ENCODE peak calls at places on chromosomes 12 and 14, in ten cellular contexts. S, T, P, H, A, K, Q, V, J and O are unnamed samples.
A peak's percentile ranks its signal among the peaks of the same experiment; 100 is the strongest.

GRCh38 chr14:74962493-74962892 is 7.1 kb upstream of the PGF start:
- ATAC-seq in H (no peak), S (no peak), K (peak; percentile 81), V (no peak), J (peak; percentile 41), T (no peak), Q (no peak), P (no peak), A (no peak), O (no peak)

GRCh38 chr14:105818712-105819005 is 292.3 kb downstream of the TMEM121 start:
- ATAC-seq in V (no peak), T (no peak), P (no peak), A (no peak), S (no peak), J (no peak), Q (no peak), H (no peak), K (no peak), O (no peak)

GRCh38 chr12:111204684-111205305 is 164.1 kb downstream of the PHETA1 start:
- ATAC-seq in V (no peak), Q (no peak), P (no peak), J (no peak), S (no peak), K (no peak), A (no peak), H (peak; percentile 88), T (no peak), O (no peak)

GRCh38 chr14:100391777-100392176 is 68.6 kb downstream of the SLC25A47 start:
- ATAC-seq in H (no peak), V (no peak), S (no peak), P (peak; percentile 77), K (no peak), Q (no peak), J (no peak), A (no peak), T (no peak), O (no peak)

GRCh38 chr12:8905546-8905945 is 8.8 kb upstream of the PHC1 start:
- ATAC-seq in H (no peak), A (no peak), K (no peak), J (peak; percentile 59), S (no peak), T (no peak), P (no peak), Q (no peak), V (no peak), O (peak; percentile 66)

GRCh38 chr12:123967121-123967586 is 5.5 kb downstream of the CCDC92 start:
- ATAC-seq in A (no peak), P (no peak), V (no peak), J (no peak), K (no peak), T (no peak), Q (no peak), S (no peak), H (no peak), O (no peak)

GRCh38 chr12:131093971-131094830 is 140.5 kb downstream of the ADGRD1 start:
- ATAC-seq in S (no peak), H (no peak), Q (no peak), P (no peak), V (no peak), J (no peak), K (no peak), A (no peak), T (no peak), O (no peak)

GRCh38 chr14:35944847-35945246 is 118.7 kb downstream of the BRMS1L start:
- ATAC-seq in T (no peak), V (no peak), Q (peak; percentile 100), A (no peak), H (no peak), K (no peak), S (peak; percentile 63), P (no peak), J (no peak), O (no peak)

GRCh38 chr12:89529738-89530137 is 3.9 kb upstream of the POC1B start:
- ATAC-seq in H (no peak), V (peak; percentile 33), Q (no peak), J (no peak), S (peak; percentile 14), P (peak; percentile 44), A (no peak), K (peak; percentile 58), T (no peak), O (no peak)

GRCh38 chr14:96051642-96052540 is 12.7 kb downstream of the C14orf132 start:
- ATAC-seq in Q (peak; percentile 85), K (no peak), T (no peak), V (no peak), P (no peak), H (no peak), J (no peak), S (no peak), A (no peak), O (no peak)

GRCh38 chr12:39603065-39603464 is 16.5 kb downstream of the ABCD2 start:
- ATAC-seq in T (no peak), Q (no peak), J (no peak), P (no peak), S (no peak), H (no peak), K (no peak), V (no peak), A (no peak), O (no peak)

GRCh38 chr12:68455676-68456345 is 123.6 kb upstream of the MDM1 start:
- ATAC-seq in S (no peak), V (no peak), Q (no peak), A (peak; percentile 13), J (no peak), K (no peak), T (no peak), P (no peak), H (no peak), O (no peak)

GRCh38 chr12:117506333-117506732 is 144.9 kb upstream of the NOS1 start:
- ATAC-seq in S (no peak), P (no peak), H (no peak), Q (no peak), A (no peak), V (no peak), T (no peak), K (no peak), J (no peak), O (no peak)

GRCh38 chr12:46131729-46132128 is 137.1 kb downstream of the SLC38A1 start:
- ATAC-seq in Q (peak; percentile 100), K (no peak), A (no peak), J (no peak), P (no peak), H (peak; percentile 66), T (no peak), V (no peak), S (peak; percentile 82), O (no peak)

GRCh38 chr14:58912799-58913432 is 275.2 kb downstream of the DACT1 start:
- ATAC-seq in V (no peak), J (peak; percentile 67), H (no peak), Q (no peak), P (peak; percentile 69), A (no peak), K (no peak), S (peak; percentile 95), T (no peak), O (no peak)

GRCh38 chr14:22929104-22929847 is at the start of gene PRMT5:
- ATAC-seq in T (peak; percentile 99), P (peak; percentile 97), H (peak; percentile 98), K (peak; percentile 97), J (peak; percentile 98), S (peak; percentile 90), V (peak; percentile 96), Q (peak; percentile 91), A (peak; percentile 93), O (peak; percentile 99)

GRCh38 chr14:61560323-61560722 is 135.0 kb upstream of the HIF1A start:
- ATAC-seq in P (no peak), T (no peak), V (no peak), Q (no peak), A (peak; percentile 50), H (no peak), S (peak; percentile 1), K (no peak), J (no peak), O (no peak)

GRCh38 chr14:88515499-88516221 is 39.1 kb downstream of the PTPN21 start:
- ATAC-seq in H (no peak), S (no peak), V (no peak), K (no peak), P (no peak), Q (no peak), T (no peak), J (no peak), A (no peak), O (no peak)

GRCh38 chr12:63978519-63978918 is 134.0 kb downstream of the SRGAP1 start:
- ATAC-seq in K (no peak), V (no peak), P (peak; percentile 50), J (no peak), A (no peak), S (peak; percentile 79), T (no peak), Q (peak; percentile 71), H (no peak), O (no peak)

GRCh38 chr14:104856869-104857860 is 7.9 kb upstream of the CEP170B start:
- ATAC-seq in S (no peak), K (no peak), T (no peak), P (no peak), A (no peak), H (no peak), V (no peak), Q (peak; percentile 30), J (peak; percentile 16), O (no peak)

GRCh38 chr14:51780741-51781140 is 79.7 kb upstream of the GNG2 start:
- ATAC-seq in T (no peak), K (no peak), J (no peak), A (no peak), P (peak; percentile 49), S (peak; percentile 50), H (no peak), Q (no peak), V (no peak), O (no peak)

GRCh38 chr14:73722581-73722980 is 8.4 kb upstream of the PNMA1 start:
- ATAC-seq in P (no peak), J (no peak), H (no peak), S (no peak), A (no peak), Q (no peak), V (no peak), K (no peak), T (no peak), O (no peak)
- H3K36me3 ChIP-seq in P (peaks cover 70% of the 10 kb centered on the region), J (peaks cover 99% of the 10 kb centered on the region), H (peaks cover 99% of the 10 kb centered on the region), S (peaks cover 66% of the 10 kb centered on the region), A (peaks cover 84% of the 10 kb centered on the region), Q (peaks cover 44% of the 10 kb centered on the region), V (peaks cover 88% of the 10 kb centered on the region), K (peaks cover 51% of the 10 kb centered on the region), T (peaks cover 5% of the 10 kb centered on the region), O (no peaks in the 10 kb centered on the region)

GRCh38 chr12:50219544-50219943 is 52.4 kb upstream of the CERS5 start:
- ATAC-seq in K (no peak), V (no peak), H (no peak), Q (no peak), T (no peak), J (no peak), A (no peak), S (no peak), P (no peak), O (no peak)
- H3K4me3 ChIP-seq in K (no peak overlapping the region), V (no peak overlapping the region), H (no peak overlapping the region), Q (no peak overlapping the region), T (peak overlapping the region; percentile 73), J (peak overlapping the region; percentile 52), A (peak overlapping the region; percentile 61), S (no peak overlapping the region), P (peak overlapping the region; percentile 75), O (no peak overlapping the region)

GRCh38 chr12:57810450-57810849 is 8.1 kb downstream of the AVIL start:
- ATAC-seq in S (peak; percentile 80), T (no peak), A (no peak), V (no peak), P (no peak), J (no peak), H (no peak), K (no peak), Q (peak; percentile 59), O (no peak)
- H3K36me3 ChIP-seq in S (no peaks in the 10 kb centered on the region), T (peaks cover 2% of the 10 kb centered on the region), A (peaks cover 83% of the 10 kb centered on the region), V (no peaks in the 10 kb centered on the region), P (peaks cover 43% of the 10 kb centered on the region), J (peaks cover 83% of the 10 kb centered on the region), H (peaks cover 77% of the 10 kb centered on the region), K (no peaks in the 10 kb centered on the region), Q (no peaks in the 10 kb centered on the region), O (peaks cover 78% of the 10 kb centered on the region)

GRCh38 chr14:90489916-90490726 is 93.3 kb downstream of the CALM1 start:
- ATAC-seq in H (no peak), V (no peak), P (no peak), A (no peak), Q (peak; percentile 54), T (no peak), S (no peak), K (no peak), J (no peak), O (no peak)
- H3K4me3 ChIP-seq in H (no peak overlapping the region), V (no peak overlapping the region), P (no peak overlapping the region), A (no peak overlapping the region), Q (no peak overlapping the region), T (no peak overlapping the region), S (no peak overlapping the region), K (no peak overlapping the region), J (no peak overlapping the region), O (no peak overlapping the region)